ENCODE peak calls at places on chromosomes 2 and 18, in four cellular contexts. One of them, this sample, is unnamed.

GRCh38 chr18:3179430-3180089 is 40.2 kb downstream of the MYOM1 start:
- DNase-seq in neuronal stem cell: no peak
- DNase-seq in pancreas: no peak
- DNase-seq in sigmoid colon: no peak
- DNase-seq in this sample: no peak

GRCh38 chr2:120984046-120984445 is 248.4 kb downstream of the GLI2 start:
- DNase-seq in pancreas: no peak
- DNase-seq in sigmoid colon: peak
- DNase-seq in neuronal stem cell: no peak
- DNase-seq in this sample: no peak

GRCh38 chr2:32502941-32503340 is 124.9 kb upstream of the TTC27 start:
- DNase-seq in pancreas: no peak
- DNase-seq in neuronal stem cell: no peak
- DNase-seq in sigmoid colon: no peak
- DNase-seq in this sample: peak

GRCh38 chr2:29804671-29805070 is 116.7 kb downstream of the ALK start:
- DNase-seq in sigmoid colon: no peak
- DNase-seq in neuronal stem cell: no peak
- DNase-seq in pancreas: no peak
- DNase-seq in this sample: no peak

GRCh38 chr2:235595420-235596010 is 101.7 kb downstream of the AGAP1 start:
- DNase-seq in sigmoid colon: peak
- DNase-seq in pancreas: no peak
- DNase-seq in neuronal stem cell: peak
- DNase-seq in this sample: peak

GRCh38 chr2:39534095-39534711 is 97.1 kb upstream of the MAP4K3 start:
- DNase-seq in sigmoid colon: no peak
- DNase-seq in pancreas: no peak
- DNase-seq in neuronal stem cell: no peak
- DNase-seq in this sample: no peak

GRCh38 chr18:36812686-36813085 is 16.1 kb downstream of the TPGS2 start:
- DNase-seq in neuronal stem cell: no peak
- DNase-seq in sigmoid colon: no peak
- DNase-seq in pancreas: no peak
- DNase-seq in this sample: no peak

GRCh38 chr2:53633441-53633840 is 134.2 kb upstream of the CHAC2 start:
- DNase-seq in pancreas: no peak
- DNase-seq in sigmoid colon: no peak
- DNase-seq in neuronal stem cell: no peak
- DNase-seq in this sample: no peak

GRCh38 chr18:3554091-3554601 is 104.2 kb downstream of the TGIF1 start:
- DNase-seq in sigmoid colon: no peak
- DNase-seq in neuronal stem cell: peak
- DNase-seq in pancreas: no peak
- DNase-seq in this sample: peak

GRCh38 chr2:170361359-170361936 is 183.5 kb downstream of the MYO3B start:
- DNase-seq in pancreas: no peak
- DNase-seq in sigmoid colon: no peak
- DNase-seq in neuronal stem cell: no peak
- DNase-seq in this sample: peak

GRCh38 chr2:47068966-47069627 is 86.0 kb downstream of the STPG4 start:
- DNase-seq in neuronal stem cell: no peak
- DNase-seq in pancreas: peak
- DNase-seq in sigmoid colon: no peak
- DNase-seq in this sample: no peak

GRCh38 chr2:237208373-237209045 is 122.8 kb downstream of the COPS8 start:
- DNase-seq in neuronal stem cell: no peak
- DNase-seq in sigmoid colon: no peak
- DNase-seq in pancreas: no peak
- DNase-seq in this sample: peak

GRCh38 chr2:189022492-189022891 is 48.3 kb downstream of the COL3A1 start:
- DNase-seq in neuronal stem cell: no peak
- DNase-seq in sigmoid colon: no peak
- DNase-seq in pancreas: no peak
- DNase-seq in this sample: no peak

GRCh38 chr2:64243081-64244048 is 99.1 kb upstream of the PELI1 start:
- DNase-seq in neuronal stem cell: no peak
- DNase-seq in pancreas: no peak
- DNase-seq in sigmoid colon: no peak
- DNase-seq in this sample: peak

GRCh38 chr2:238136820-238137537 is 1.5 kb upstream of the KLHL30 start:
- DNase-seq in neuronal stem cell: no peak
- DNase-seq in sigmoid colon: no peak
- DNase-seq in pancreas: peak
- DNase-seq in this sample: peak

GRCh38 chr2:169891593-169892298 is 64.5 kb downstream of the UBR3 start:
- DNase-seq in pancreas: no peak
- DNase-seq in neuronal stem cell: no peak
- DNase-seq in sigmoid colon: no peak
- DNase-seq in this sample: peak

GRCh38 chr18:63216497-63216896 is 103.1 kb downstream of the BCL2 start:
- DNase-seq in sigmoid colon: no peak
- DNase-seq in pancreas: no peak
- DNase-seq in neuronal stem cell: no peak
- DNase-seq in this sample: no peak

GRCh38 chr2:166375205-166375735 is 474 bp downstream of the SCN9A start:
- DNase-seq in sigmoid colon: no peak
- DNase-seq in pancreas: no peak
- DNase-seq in neuronal stem cell: no peak
- DNase-seq in this sample: peak

GRCh38 chr2:655626-656025 is 21.6 kb downstream of the TMEM18 start:
- DNase-seq in pancreas: no peak
- DNase-seq in sigmoid colon: no peak
- DNase-seq in neuronal stem cell: no peak
- DNase-seq in this sample: no peak

GRCh38 chr2:31110998-31111397 is 27.2 kb downstream of the GALNT14 start:
- DNase-seq in sigmoid colon: no peak
- DNase-seq in neuronal stem cell: no peak
- DNase-seq in pancreas: no peak
- DNase-seq in this sample: no peak

GRCh38 chr2:197092431-197092830 is 165.9 kb upstream of the PGAP1 start:
- DNase-seq in neuronal stem cell: no peak
- DNase-seq in sigmoid colon: peak
- DNase-seq in pancreas: no peak
- DNase-seq in this sample: peak

GRCh38 chr18:73880387-73880786 is 267.2 kb downstream of the FBXO15 start:
- DNase-seq in sigmoid colon: no peak
- DNase-seq in neuronal stem cell: no peak
- DNase-seq in pancreas: no peak
- DNase-seq in this sample: peak

DNA sequence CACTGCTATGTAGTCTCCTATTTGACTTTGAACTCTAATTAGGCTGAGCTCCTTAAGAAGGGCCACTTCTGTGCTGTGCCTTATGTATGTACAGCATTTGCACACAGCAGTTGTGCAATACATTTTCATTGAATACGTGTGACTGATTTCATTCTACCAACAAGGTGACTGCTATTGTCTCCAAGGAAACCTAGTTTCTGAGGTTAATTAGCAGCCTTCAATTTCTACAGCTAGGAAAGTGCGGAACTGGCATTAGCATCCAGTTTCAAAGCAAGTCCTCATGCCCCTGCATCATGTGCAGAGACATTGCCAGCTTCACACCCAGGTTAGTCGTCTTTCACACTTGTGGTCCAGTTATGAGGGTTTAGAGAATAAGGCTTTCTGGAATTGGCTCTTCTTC is 58.6 kb downstream of the NCK2 start:
- DNase-seq in pancreas: no peak
- DNase-seq in sigmoid colon: no peak
- DNase-seq in neuronal stem cell: no peak
- DNase-seq in this sample: no peak
- H3K27ac ChIP-seq in pancreas: no peak
- H3K27ac ChIP-seq in sigmoid colon: no peak
- H3K27ac ChIP-seq in neuronal stem cell: no peak
- H3K27ac ChIP-seq in this sample: no peak

DNA sequence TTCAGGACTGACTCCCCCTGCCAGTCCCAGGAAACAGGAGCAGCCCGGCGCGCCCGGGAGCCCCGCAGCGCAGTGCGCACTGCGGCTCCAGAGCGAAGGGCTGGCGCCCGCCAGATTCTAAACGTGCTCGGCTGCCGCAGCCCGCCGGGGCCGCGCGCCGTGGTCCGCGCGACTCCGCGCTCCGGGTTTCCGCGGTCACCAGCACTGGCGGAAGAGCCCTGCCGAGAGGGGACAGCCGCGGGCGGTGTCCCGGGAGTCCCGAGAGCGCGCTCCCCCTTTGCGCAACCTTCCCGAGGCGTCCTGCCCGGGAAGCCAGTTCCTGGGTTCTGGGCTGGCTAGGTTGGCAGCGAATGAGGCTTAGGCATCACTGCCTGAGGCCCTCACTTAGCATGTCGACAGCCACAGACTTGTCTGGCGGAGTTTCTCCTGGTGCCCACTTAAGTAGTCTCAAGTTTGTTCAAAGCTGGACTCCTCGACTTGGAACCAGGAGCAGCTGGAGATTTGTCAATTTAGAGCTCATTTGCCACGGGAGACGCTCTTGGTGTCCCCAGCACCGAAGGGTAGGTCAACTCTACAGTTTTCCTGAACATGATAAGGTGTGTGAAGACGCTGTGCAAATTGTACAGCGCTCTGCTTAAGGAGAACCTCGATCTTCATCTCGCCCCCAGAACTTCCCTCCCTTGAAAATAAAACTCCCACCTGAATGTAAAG is 1.5 kb upstream of the VSNL1 start:
- DNase-seq in sigmoid colon: peak
- DNase-seq in pancreas: peak
- DNase-seq in neuronal stem cell: peak
- DNase-seq in this sample: peak
- H3K27ac ChIP-seq in sigmoid colon: peak
- H3K27ac ChIP-seq in pancreas: peak
- H3K27ac ChIP-seq in neuronal stem cell: no peak
- H3K27ac ChIP-seq in this sample: no peak

GRCh38 chr2:190529486-190530104 is 4.9 kb downstream of the NEMP2 start:
- DNase-seq in sigmoid colon: no peak
- DNase-seq in neuronal stem cell: no peak
- DNase-seq in pancreas: no peak
- DNase-seq in this sample: no peak

GRCh38 chr2:190530211-190530639 is 4.3 kb downstream of the NEMP2 start:
- DNase-seq in pancreas: no peak
- DNase-seq in neuronal stem cell: no peak
- DNase-seq in sigmoid colon: no peak
- DNase-seq in this sample: no peak

GRCh38 chr2:190526105-190526708 is 8.3 kb downstream of the NEMP2 start:
- DNase-seq in sigmoid colon: no peak
- DNase-seq in neuronal stem cell: no peak
- DNase-seq in pancreas: no peak
- DNase-seq in this sample: no peak

GRCh38 chr2:190527214-190527613 is 7.3 kb downstream of the NEMP2 start:
- DNase-seq in sigmoid colon: no peak
- DNase-seq in neuronal stem cell: no peak
- DNase-seq in pancreas: no peak
- DNase-seq in this sample: no peak

GRCh38 chr2:190528521-190529001 is 6.0 kb downstream of the NEMP2 start:
- DNase-seq in neuronal stem cell: no peak
- DNase-seq in pancreas: no peak
- DNase-seq in sigmoid colon: no peak
- DNase-seq in this sample: peak
- H3K27ac ChIP-seq in neuronal stem cell: no peak
- H3K27ac ChIP-seq in pancreas: no peak
- H3K27ac ChIP-seq in sigmoid colon: no peak
- H3K27ac ChIP-seq in this sample: no peak

DNA sequence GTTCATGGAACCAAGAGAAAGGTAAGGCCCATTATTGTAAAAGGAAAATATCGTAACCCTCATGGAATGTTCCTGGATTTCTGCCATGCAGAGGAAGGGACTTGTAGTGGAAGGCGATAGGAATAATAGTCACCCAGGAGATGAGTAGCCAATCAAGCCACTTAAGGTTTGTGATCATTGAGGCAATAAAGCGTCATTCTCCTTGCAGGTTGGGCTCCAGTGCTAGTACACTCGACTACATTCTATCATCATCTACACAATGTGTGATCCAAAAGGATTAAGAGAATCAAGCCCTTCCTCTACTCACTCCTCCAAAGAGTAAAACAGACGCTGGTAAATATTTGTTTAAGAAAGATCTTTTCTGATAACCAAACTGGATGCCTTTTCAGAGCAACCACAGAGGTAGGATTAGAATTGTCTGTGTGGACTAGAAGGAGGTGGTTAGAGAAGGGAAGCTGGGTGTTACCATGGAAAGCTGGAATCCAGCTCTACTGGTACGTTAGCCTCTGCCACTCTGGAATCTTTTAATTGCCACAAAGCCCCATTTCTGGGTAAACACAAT is 245.7 kb downstream of the IKZF2 start:
- DNase-seq in sigmoid colon: no peak
- DNase-seq in pancreas: no peak
- DNase-seq in neuronal stem cell: peak
- DNase-seq in this sample: no peak
- H3K27ac ChIP-seq in sigmoid colon: no peak
- H3K27ac ChIP-seq in pancreas: peak
- H3K27ac ChIP-seq in neuronal stem cell: peak
- H3K27ac ChIP-seq in this sample: no peak

GRCh38 chr2:156470975-156471583 is 34.9 kb downstream of the GPD2 start:
- DNase-seq in neuronal stem cell: no peak
- DNase-seq in sigmoid colon: no peak
- DNase-seq in pancreas: no peak
- DNase-seq in this sample: no peak

GRCh38 chr2:156464106-156464505 is 27.9 kb downstream of the GPD2 start:
- DNase-seq in sigmoid colon: no peak
- DNase-seq in pancreas: no peak
- DNase-seq in neuronal stem cell: no peak
- DNase-seq in this sample: no peak

GRCh38 chr2:156465573-156465972 is 29.4 kb downstream of the GPD2 start:
- DNase-seq in sigmoid colon: no peak
- DNase-seq in pancreas: no peak
- DNase-seq in neuronal stem cell: no peak
- DNase-seq in this sample: no peak

GRCh38 chr2:156471772-156472171 is 35.6 kb downstream of the GPD2 start:
- DNase-seq in pancreas: no peak
- DNase-seq in sigmoid colon: no peak
- DNase-seq in neuronal stem cell: no peak
- DNase-seq in this sample: no peak

DNA sequence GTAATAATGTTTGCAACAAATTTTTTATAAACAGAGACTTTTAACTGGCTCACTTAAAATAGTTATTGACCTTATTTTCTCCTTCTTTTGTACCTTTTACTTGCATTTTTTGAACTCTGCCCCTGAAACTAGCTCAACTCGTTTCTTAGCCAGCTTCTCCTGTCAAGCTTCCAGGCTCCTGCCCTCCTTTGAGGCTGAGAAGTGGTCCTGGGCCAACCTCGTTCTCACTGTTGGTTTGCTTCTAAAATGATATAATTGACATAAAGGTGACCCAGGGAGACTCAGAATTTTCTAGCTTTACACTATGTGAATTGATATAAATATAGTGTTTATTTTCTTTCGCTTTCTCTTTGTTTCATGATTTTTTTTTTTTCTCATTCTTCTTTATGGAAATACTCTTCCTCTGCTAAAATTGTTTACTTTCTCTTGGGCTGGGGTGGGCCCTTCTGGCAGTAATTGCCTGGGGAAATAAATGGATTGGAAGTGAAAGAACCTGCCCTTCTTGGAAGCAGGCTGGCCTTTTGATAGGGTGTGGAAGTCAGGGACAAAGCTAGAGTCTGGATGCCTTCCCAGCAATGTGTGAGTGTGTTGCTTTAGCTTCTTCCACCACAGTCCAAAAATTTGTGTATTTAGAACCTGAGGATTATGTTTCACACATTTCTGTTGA is 30.7 kb downstream of the GPD2 start:
- DNase-seq in neuronal stem cell: no peak
- DNase-seq in sigmoid colon: no peak
- DNase-seq in pancreas: no peak
- DNase-seq in this sample: peak
- H3K27ac ChIP-seq in neuronal stem cell: peak
- H3K27ac ChIP-seq in sigmoid colon: peak
- H3K27ac ChIP-seq in pancreas: peak
- H3K27ac ChIP-seq in this sample: no peak